ENCODE peak calls at places on chromosome 6, in five cellular contexts. N is breast epithelium, O is uterus, R is adrenal gland, A is tibial nerve. H is an unnamed sample. For H3K4me1, the result is how much of the 10 kb centered on the place peaks cover.

GRCh38 chr6:46184114-46184513 is 13.3 kb upstream of the ENPP5 start:
- DNase-seq in O (no peak), N (no peak), A (no peak), R (peak), H (no peak)

GRCh38 chr6:93972791-93973190 is 553.4 kb upstream of the EPHA7 start:
- DNase-seq in N (no peak), A (no peak), R (no peak), O (no peak), H (no peak)

GRCh38 chr6:55892749-55893357 is 17.5 kb upstream of the BMP5 start:
- DNase-seq in O (no peak), N (no peak), A (no peak), R (no peak), H (no peak)

GRCh38 chr6:69917834-69918233 is 51.5 kb downstream of the COL19A1 start:
- DNase-seq in N (no peak), A (no peak), R (no peak), O (no peak), H (no peak)

GRCh38 chr6:113879186-113880096 is 22.3 kb downstream of the MARCKS start:
- DNase-seq in R (peak), O (peak), N (peak), A (peak), H (peak)

GRCh38 chr6:1744543-1744942 is 134.8 kb downstream of the FOXC1 start:
- DNase-seq in O (no peak), A (no peak), R (no peak), N (no peak), H (no peak)

GRCh38 chr6:136073216-136073615 is 176.9 kb downstream of the MTFR2 start:
- DNase-seq in R (no peak), A (no peak), N (no peak), O (no peak), H (no peak)

GRCh38 chr6:42135722-42136121 is 6.7 kb downstream of the C6orf132 start:
- DNase-seq in O (no peak), A (no peak), R (no peak), N (no peak), H (no peak)

GRCh38 chr6:32879691-32880090 is 25.7 kb downstream of the PSMB9 start:
- DNase-seq in O (no peak), R (no peak), N (no peak), A (no peak), H (no peak)

GRCh38 chr6:78076371-78076770 is 423.5 kb downstream of the MEI4 start:
- DNase-seq in A (no peak), N (no peak), R (no peak), O (no peak), H (no peak)

GRCh38 chr6:7129784-7130569 is 22.2 kb downstream of the RREB1 start:
- DNase-seq in A (no peak), N (no peak), O (no peak), R (peak), H (no peak)

GRCh38 chr6:161058746-161059145 is 67.2 kb downstream of the MAP3K4 start:
- DNase-seq in N (no peak), R (no peak), A (no peak), O (no peak), H (no peak)

GRCh38 chr6:91476000-91476399 is 889.1 kb upstream of the MAP3K7 start:
- DNase-seq in O (no peak), R (peak), N (no peak), A (no peak), H (no peak)

GRCh38 chr6:37618916-37619605 is 78.6 kb downstream of the MDGA1 start:
- DNase-seq in A (no peak), O (no peak), R (no peak), N (no peak), H (no peak)

GRCh38 chr6:55886185-55886836 is 10.9 kb upstream of the BMP5 start:
- DNase-seq in R (no peak), A (no peak), O (no peak), N (no peak), H (no peak)

GRCh38 chr6:163620670-163621330 is 206.3 kb downstream of the QKI start:
- DNase-seq in N (no peak), R (no peak), O (no peak), A (no peak), H (no peak)

GRCh38 chr6:37222125-37222967 is 35.2 kb upstream of the TBC1D22B start:
- DNase-seq in O (peak), N (peak), R (peak), A (no peak), H (peak)

GRCh38 chr6:181049-181654 is 111.1 kb upstream of the DUSP22 start:
- DNase-seq in N (no peak), A (no peak), R (no peak), O (no peak), H (no peak)

GRCh38 chr6:116392158-116393032 is 21.6 kb downstream of the DSE start:
- DNase-seq in R (no peak), A (no peak), N (no peak), O (no peak), H (no peak)

GRCh38 chr6:107698146-107698545 is 126.0 kb downstream of the SCML4 start:
- DNase-seq in R (no peak), A (no peak), N (no peak), O (no peak), H (no peak)

GRCh38 chr6:87698618-87699017 is 3.4 kb downstream of the AKIRIN2 start:
- DNase-seq in R (no peak), O (no peak), N (no peak), A (no peak), H (no peak)

GRCh38 chr6:41448256-41448655 is 97.9 kb upstream of the FOXP4 start:
- DNase-seq in R (no peak), O (no peak), N (no peak), A (no peak), H (no peak)

GRCh38 chr6:161031721-161032495 is 40.3 kb downstream of the MAP3K4 start:
- DNase-seq in R (no peak), O (no peak), N (no peak), A (no peak), H (no peak)

GRCh38 chr6:31738048-31738979 is 1.5 kb upstream of the MSH5 start:
- DNase-seq in N (peak), O (no peak), R (peak), A (no peak), H (peak)

GRCh38 chr6:31741815-31742214 is 2.0 kb downstream of the MSH5 start:
- DNase-seq in R (no peak), O (no peak), A (no peak), N (no peak), H (no peak)

GRCh38 chr6:31740397-31741223 is 805 bp downstream of the MSH5 start:
- DNase-seq in O (no peak), R (no peak), A (no peak), N (no peak), H (no peak)

GRCh38 chr6:31737315-31738047 is 1.2 kb upstream of the CLIC1 start:
- DNase-seq in O (no peak), N (no peak), R (no peak), A (no peak), H (no peak)

GRCh38 chr6:31739639-31740396 is at the start of gene MSH5:
- DNase-seq in O (peak), N (peak), A (peak), R (peak), H (peak)
- TF ChIP-seq POLR2A in O (peak), N (peak), A (peak), R (no peak), H (no peak)

DNA sequence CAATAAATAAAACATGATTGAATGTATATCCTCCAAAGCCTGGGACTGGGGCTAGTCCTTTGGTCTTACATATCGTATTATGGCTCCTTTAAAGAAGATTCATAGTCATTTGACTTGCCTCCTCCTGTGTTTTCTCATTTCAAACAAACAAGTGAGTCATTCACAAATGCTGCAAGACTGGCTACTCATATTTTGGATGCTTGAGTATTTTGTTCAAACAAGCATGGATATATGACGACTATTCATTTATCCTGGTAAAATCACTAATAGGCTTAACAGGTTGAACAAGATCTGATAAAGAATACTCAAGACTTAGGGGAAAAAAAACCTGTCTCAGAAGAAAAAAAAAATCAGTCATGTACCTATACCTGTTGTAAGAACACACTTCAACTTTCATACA is 111.1 kb upstream of the CCDC28A start:
- DNase-seq in A (no peak), N (no peak), R (no peak), O (no peak), H (no peak)
- H3K4me3 ChIP-seq in A (no peak), N (no peak), R (no peak), O (no peak), H (no peak)

DNA sequence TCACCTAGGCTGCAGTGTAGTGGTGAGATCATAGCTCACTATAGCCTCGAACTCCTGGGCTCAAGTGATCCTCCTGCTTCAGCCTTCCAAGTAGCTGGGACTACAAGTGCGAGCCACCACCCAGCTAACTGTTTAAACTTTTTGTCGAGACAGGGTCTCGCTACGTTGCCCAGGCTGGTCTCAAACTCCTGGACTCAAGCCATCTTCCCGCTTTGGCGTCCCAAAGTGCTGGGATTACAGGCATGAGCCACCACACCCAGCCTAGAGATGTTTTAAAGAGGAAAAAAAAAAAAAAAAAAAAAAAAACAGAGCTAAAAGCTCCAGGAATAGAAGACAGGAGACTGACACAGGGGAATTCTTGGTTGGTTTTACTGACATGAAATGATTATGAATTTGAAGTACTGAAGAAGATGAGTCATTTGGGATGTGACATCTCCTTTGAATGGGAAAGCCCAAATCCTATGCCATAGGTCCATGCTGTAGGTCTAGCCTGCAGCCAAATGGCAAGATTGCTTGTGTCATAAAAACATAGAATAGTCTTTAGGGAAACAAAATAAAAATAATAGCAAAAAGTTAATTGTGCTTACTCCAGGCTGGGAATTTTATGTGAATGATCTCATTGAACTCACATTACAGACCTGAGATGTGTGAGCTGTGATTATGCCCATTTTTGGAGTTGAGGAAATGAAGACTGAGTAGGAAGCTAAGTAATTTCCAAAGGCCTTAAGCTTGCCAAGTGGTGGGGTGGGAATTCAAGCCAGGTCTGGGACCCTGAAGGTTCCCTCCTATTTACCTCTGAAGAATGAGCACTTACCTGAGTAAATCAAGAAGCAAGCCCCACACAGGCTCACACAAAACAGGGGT is 24.3 kb upstream of the NHSL1 start:
- DNase-seq in O (no peak), N (no peak), R (no peak), A (no peak), H (no peak)
- H3K4me1 ChIP-seq in O (under half), N (under half), R (under half), A (under half), H (half or more)

DNA sequence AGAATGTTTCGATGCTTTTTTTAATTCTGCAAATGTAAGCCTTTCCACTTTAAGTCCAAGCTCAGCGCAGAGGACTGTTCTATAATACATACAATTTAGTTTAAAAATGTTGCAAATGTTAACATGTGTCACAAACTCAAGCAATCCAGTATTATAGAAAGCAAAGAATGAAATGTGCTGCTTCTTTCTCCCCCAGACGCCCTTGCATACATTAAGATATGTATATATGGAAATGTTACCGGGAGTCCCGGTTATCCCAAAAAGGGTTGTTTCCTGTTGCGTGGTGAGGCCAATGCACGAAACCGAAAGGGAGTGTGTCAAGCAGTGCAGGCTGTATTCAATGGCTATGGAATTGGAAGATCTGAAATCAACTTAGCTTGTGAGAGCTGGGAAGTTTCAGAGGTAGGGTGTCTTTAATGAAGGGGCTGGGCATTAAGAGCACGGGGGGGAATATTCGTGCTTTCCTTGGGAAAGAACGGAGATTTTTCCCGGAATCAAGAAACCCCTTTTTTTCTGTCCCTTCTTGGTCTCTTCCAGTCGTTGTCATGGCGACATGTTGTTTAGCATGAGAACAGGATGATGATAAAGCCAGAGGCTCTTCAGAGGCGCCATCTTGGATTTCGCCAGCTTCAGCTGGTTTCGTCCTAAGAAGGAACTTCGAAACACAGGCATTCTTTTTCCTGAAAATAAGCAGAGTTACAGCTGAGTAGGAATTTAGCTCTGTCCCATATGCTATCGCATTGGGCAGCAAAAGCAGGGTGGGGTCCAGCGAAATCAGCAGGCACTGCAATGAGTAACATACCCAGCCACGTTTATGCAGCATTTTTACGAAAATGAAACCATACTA is 10.1 kb upstream of the NQO2 start:
- DNase-seq in R (peak), O (peak), N (peak), A (peak), H (peak)
- TF ChIP-seq POLR2A in R (no peak), O (peak), N (peak), A (peak), H (peak)

GRCh38 chr6:53647437-53648094 is 18.0 kb downstream of the KLHL31 start:
- DNase-seq in R (no peak), O (no peak), N (no peak), A (no peak), H (no peak)
- H3K4me3 ChIP-seq in R (no peak), O (no peak), N (no peak), A (no peak), H (no peak)

GRCh38 chr6:25133479-25133878 is 145.7 kb upstream of the CARMIL1 start:
- DNase-seq in O (no peak), R (no peak), N (no peak), A (no peak), H (no peak)
- H3K4me1 ChIP-seq in O (under half), R (under half), N (under half), A (under half), H (under half)

DNA sequence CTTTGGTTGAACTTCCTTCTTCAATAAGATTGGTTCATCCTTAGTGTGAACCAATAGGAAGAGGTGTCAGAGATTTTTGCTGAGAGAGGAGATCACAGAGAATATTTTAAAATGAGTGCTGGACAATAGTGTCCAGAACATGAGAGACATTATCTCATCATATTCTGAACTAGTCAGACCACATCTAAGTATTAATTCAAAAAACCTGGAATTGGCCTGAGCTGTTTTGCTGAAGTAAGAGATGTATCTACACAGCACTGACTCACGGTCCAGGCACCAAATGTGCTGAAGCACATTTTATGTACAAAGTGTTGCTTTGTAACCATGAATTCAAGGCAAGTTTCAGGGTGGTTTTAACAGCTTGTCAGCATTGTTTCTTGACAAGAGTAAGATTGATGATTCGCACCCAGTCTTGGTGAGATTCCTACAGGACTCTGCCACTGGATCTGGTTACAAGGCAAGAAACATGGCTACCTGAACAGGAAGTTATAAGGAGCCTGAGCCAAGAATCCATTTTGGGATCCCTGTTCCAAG is 178.2 kb upstream of the HEY2 start:
- DNase-seq in R (no peak), O (no peak), A (no peak), N (no peak), H (no peak)
- TF ChIP-seq POLR2A in R (no peak), O (no peak), A (no peak), N (no peak), H (no peak)

GRCh38 chr6:5173862-5174643 is 86.7 kb downstream of the LYRM4 start:
- DNase-seq in N (no peak), O (no peak), A (no peak), R (no peak), H (no peak)

GRCh38 chr6:5175635-5176034 is 85.1 kb downstream of the LYRM4 start:
- DNase-seq in R (no peak), N (no peak), A (no peak), O (no peak), H (no peak)

GRCh38 chr6:5175195-5175594 is 85.6 kb downstream of the LYRM4 start:
- DNase-seq in A (no peak), R (no peak), N (no peak), O (no peak), H (no peak)

GRCh38 chr6:5172057-5172683 is 87.0 kb downstream of the PPP1R3G start:
- DNase-seq in A (no peak), O (no peak), N (no peak), R (no peak), H (no peak)

GRCh38 chr6:5174756-5175155 is 86.0 kb downstream of the LYRM4 start:
- DNase-seq in O (no peak), N (no peak), R (no peak), A (no peak), H (no peak)
- H3K4me3 ChIP-seq in O (no peak), N (no peak), R (no peak), A (no peak), H (no peak)

DNA sequence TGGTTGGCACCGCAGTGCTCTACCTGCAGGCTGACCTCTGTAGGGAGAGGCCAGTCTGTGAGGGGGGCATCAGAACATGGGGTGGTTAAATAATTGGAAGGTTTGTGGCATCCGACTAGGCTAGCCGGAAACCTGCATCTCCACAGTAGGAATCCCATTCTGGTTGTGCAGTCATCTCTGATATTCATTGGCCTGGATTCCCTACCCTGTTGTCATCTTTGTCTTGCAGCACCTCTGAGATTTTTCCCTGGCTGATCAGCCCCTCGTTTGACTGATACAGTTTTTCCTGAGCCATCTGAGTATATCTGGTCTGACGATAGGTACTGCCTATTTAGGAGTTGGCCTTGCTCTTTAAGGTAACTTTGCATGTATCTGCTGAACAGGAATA is 259.4 kb downstream of the TMEM242 start:
- DNase-seq in A (no peak), R (no peak), N (no peak), O (no peak), H (no peak)
- H3K4me1 ChIP-seq in A (under half), R (under half), N (under half), O (under half), H (half or more)

GRCh38 chr6:137882225-137882961 is 15.3 kb downstream of the TNFAIP3 start:
- DNase-seq in A (no peak), N (no peak), R (no peak), O (no peak), H (no peak)
- TF ChIP-seq POLR2A in A (no peak), N (no peak), R (no peak), O (no peak), H (no peak)

H was measured in heart left ventricle.